ENCODE peak calls at places on chromosomes 12 and 14, in eight cellular contexts. L is PC-3; B is H4; O is A172; Z is stimulated activated naive B cell treated with anti-CD40 and anti-IgM and Interleukin-4, amounts not matched to agents 10 μg/mL and 1 μg/mL and 100 μg/mL, for 72 hours; R is AG04450; X is T follicular helper cell; D is AG10803. F is an unnamed sample.

GRCh38 chr12:1933342-1933992 is 15.0 kb upstream of the CACNA2D4 start:
- DNase-seq in Z (peak; percentile 77), R (peak; percentile 36), D (no peak), X (no peak), B (peak; percentile 50), L (no peak), O (no peak), F (no peak)

GRCh38 chr14:104898870-104899510 is 25.7 kb upstream of the PLD4 start:
- DNase-seq in R (no peak), Z (no peak), D (no peak), O (no peak), X (no peak), L (no peak), B (no peak), F (no peak)

GRCh38 chr12:94753071-94753779 is 102.9 kb upstream of the TMCC3 start:
- DNase-seq in X (no peak), Z (no peak), D (no peak), L (no peak), R (no peak), O (no peak), B (no peak), F (no peak)

GRCh38 chr14:96797943-96798349 is 764 bp downstream of the VRK1 start:
- DNase-seq in X (no peak), R (no peak), O (no peak), Z (no peak), B (no peak), D (no peak), L (no peak), F (no peak)

GRCh38 chr12:108731105-108731865 is at the start of gene CORO1C:
- DNase-seq in B (peak; percentile 94), R (peak; percentile 91), O (peak; percentile 93), L (peak; percentile 99), X (peak; percentile 90), D (peak; percentile 93), Z (peak; percentile 96), F (peak; percentile 91)

GRCh38 chr12:126811401-126811800 is 1455.6 kb upstream of the TMEM132C start:
- DNase-seq in L (no peak), R (no peak), X (no peak), Z (no peak), D (no peak), O (no peak), B (no peak), F (no peak)

GRCh38 chr14:90671382-90671781 is 144.8 kb downstream of the TTC7B start:
- DNase-seq in L (no peak), D (no peak), X (no peak), Z (no peak), R (no peak), O (no peak), B (no peak), F (no peak)

GRCh38 chr12:96416033-96416790 is 16.0 kb upstream of the CDK17 start:
- DNase-seq in D (peak; percentile 93), Z (no peak), B (no peak), O (no peak), L (peak; percentile 96), X (no peak), R (peak; percentile 60), F (no peak)

GRCh38 chr14:105537580-105538474 is 11.4 kb downstream of the TMEM121 start:
- DNase-seq in B (no peak), X (peak; percentile 54), Z (peak; percentile 63), D (no peak), L (peak; percentile 55), O (peak; percentile 1), R (no peak), F (peak; percentile 46)

GRCh38 chr12:23221066-23221465 is 596.1 kb downstream of the ETNK1 start:
- DNase-seq in O (no peak), B (peak; percentile 12), D (no peak), R (no peak), X (no peak), Z (no peak), L (peak; percentile 8), F (no peak)

GRCh38 chr14:99514552-99515300 is 33.5 kb downstream of the CCNK start:
- DNase-seq in X (no peak), D (no peak), O (no peak), B (no peak), Z (no peak), R (no peak), L (no peak), F (no peak)

GRCh38 chr12:12616512-12617275 is 5.0 kb downstream of the CREBL2 start:
- DNase-seq in X (no peak), R (no peak), Z (no peak), O (no peak), B (peak; percentile 10), L (peak; percentile 1), D (no peak), F (no peak)

GRCh38 chr12:29544428-29545101 is 47.1 kb upstream of the OVCH1 start:
- DNase-seq in L (no peak), D (no peak), O (no peak), Z (no peak), X (no peak), R (no peak), B (no peak), F (no peak)

GRCh38 chr14:77822307-77822706 is 22.4 kb downstream of the ADCK1 start:
- DNase-seq in R (no peak), D (no peak), O (no peak), Z (no peak), L (no peak), B (no peak), X (no peak), F (no peak)

GRCh38 chr14:91363776-91364523 is 53.7 kb downstream of the CCDC88C start:
- DNase-seq in B (no peak), R (no peak), L (no peak), Z (peak; percentile 77), D (no peak), X (no peak), O (no peak), F (no peak)

GRCh38 chr12:4852308-4852707 is 57.4 kb upstream of the KCNA1 start:
- DNase-seq in X (no peak), R (no peak), Z (no peak), D (no peak), L (no peak), B (no peak), O (no peak), F (no peak)

GRCh38 chr12:124898200-124898950 is 16.1 kb downstream of the UBC start:
- DNase-seq in O (peak; percentile 66), R (no peak), X (peak; percentile 47), Z (no peak), B (peak; percentile 75), D (no peak), L (peak; percentile 69), F (peak; percentile 30)

F was measured in effector memory CD4-positive, alpha-beta T cell.